ENCODE peak calls at places on chromosomes 2 and 18, in five cellular contexts. O is Right ventricle myocardium inferior; X is PC-3; L is activated T-helper 9 cell treated with anti-CD3 and anti-CD28 coated beads, Interleukin-2, amount 50 U/mL, for 16 hours; E is NCI-H1105 treated with DMSO at 0.1 percent for 48 hours. Z is an unnamed sample.

GRCh38 chr18:24189007-24189528 is 50.2 kb downstream of the CABYR start:
- DNase-seq in O (peak; percentile 58), X (no peak), L (no peak), E (no peak), Z (no peak)

GRCh38 chr2:169997140-169997887 is 170.1 kb downstream of the UBR3 start:
- DNase-seq in O (no peak), X (no peak), L (no peak), E (no peak), Z (no peak)

GRCh38 chr2:16069933-16070647 is 129.7 kb downstream of the MYCN start:
- DNase-seq in O (no peak), X (no peak), L (no peak), E (no peak), Z (peak; percentile 11)

GRCh38 chr2:48414980-48415764 is 114.8 kb upstream of the STON1 start:
- DNase-seq in O (no peak), X (no peak), L (no peak), E (no peak), Z (no peak)

GRCh38 chr2:11348209-11348749 is 3.8 kb upstream of the ROCK2 start:
- DNase-seq in O (peak; percentile 45), X (no peak), L (no peak), E (no peak), Z (no peak)

GRCh38 chr18:46704816-46705215 is 47.8 kb upstream of the LOXHD1 start:
- DNase-seq in O (no peak), X (no peak), L (no peak), E (no peak), Z (no peak)

GRCh38 chr2:124241-124880 is 78.1 kb upstream of the FAM110C start:
- DNase-seq in O (no peak), X (peak; percentile 12), L (no peak), E (no peak), Z (peak; percentile 63)

GRCh38 chr2:240446618-240447175 is 11.2 kb downstream of the GPC1 start:
- DNase-seq in O (no peak), X (no peak), L (no peak), E (no peak), Z (no peak)

GRCh38 chr2:234241656-234242445 is 191.3 kb downstream of the SPP2 start:
- DNase-seq in O (no peak), X (peak; percentile 96), L (no peak), E (no peak), Z (peak; percentile 93)

GRCh38 chr2:106197878-106198277 is 3.8 kb upstream of the UXS1 start:
- DNase-seq in O (no peak), X (peak; percentile 2), L (no peak), E (no peak), Z (peak; percentile 70)